ENCODE peak calls at places on chromosomes 5 and 9, in nine cellular contexts. One of them, this sample, is unnamed.

GRCh38 chr9:5688109-5688508 is 59.2 kb downstream of the RIC1 start:
- DNase-seq in GM03348: no peak
- DNase-seq in CD4-positive, alpha-beta memory T cell: no peak
- DNase-seq in AG09319: no peak
- DNase-seq in tibial artery: no peak
- DNase-seq in uterus: no peak
- DNase-seq in LoVo: no peak
- DNase-seq in Panc1: no peak
- DNase-seq in lung: no peak
- DNase-seq in this sample: no peak

GRCh38 chr5:31759925-31760324 is 121.0 kb downstream of the PDZD2 start:
- DNase-seq in lung: no peak
- DNase-seq in LoVo: no peak
- DNase-seq in tibial artery: no peak
- DNase-seq in AG09319: no peak
- DNase-seq in uterus: no peak
- DNase-seq in CD4-positive, alpha-beta memory T cell: no peak
- DNase-seq in Panc1: no peak
- DNase-seq in GM03348: no peak
- DNase-seq in this sample: no peak

GRCh38 chr5:75363726-75364495 is 26.9 kb downstream of the HMGCR start:
- DNase-seq in LoVo: no peak
- DNase-seq in tibial artery: no peak
- DNase-seq in GM03348: no peak
- DNase-seq in CD4-positive, alpha-beta memory T cell: no peak
- DNase-seq in lung: peak
- DNase-seq in AG09319: no peak
- DNase-seq in Panc1: no peak
- DNase-seq in uterus: no peak
- DNase-seq in this sample: peak

GRCh38 chr9:81841326-81841725 is 86.9 kb upstream of the SPATA31D4 start:
- DNase-seq in CD4-positive, alpha-beta memory T cell: no peak
- DNase-seq in AG09319: no peak
- DNase-seq in Panc1: no peak
- DNase-seq in lung: no peak
- DNase-seq in GM03348: no peak
- DNase-seq in tibial artery: no peak
- DNase-seq in LoVo: no peak
- DNase-seq in uterus: no peak
- DNase-seq in this sample: no peak

GRCh38 chr9:127058645-127059021 is 63.8 kb downstream of the ANGPTL2 start:
- DNase-seq in tibial artery: no peak
- DNase-seq in LoVo: no peak
- DNase-seq in CD4-positive, alpha-beta memory T cell: no peak
- DNase-seq in GM03348: no peak
- DNase-seq in AG09319: no peak
- DNase-seq in Panc1: no peak
- DNase-seq in lung: no peak
- DNase-seq in uterus: no peak
- DNase-seq in this sample: peak

GRCh38 chr9:121607434-121608248 is 43.8 kb upstream of the DAB2IP start:
- DNase-seq in Panc1: no peak
- DNase-seq in GM03348: peak
- DNase-seq in tibial artery: no peak
- DNase-seq in AG09319: no peak
- DNase-seq in CD4-positive, alpha-beta memory T cell: no peak
- DNase-seq in lung: no peak
- DNase-seq in uterus: peak
- DNase-seq in LoVo: no peak
- DNase-seq in this sample: no peak

GRCh38 chr9:128431207-128431606 is 10.6 kb downstream of the CERCAM start:
- DNase-seq in lung: no peak
- DNase-seq in tibial artery: no peak
- DNase-seq in CD4-positive, alpha-beta memory T cell: no peak
- DNase-seq in Panc1: no peak
- DNase-seq in GM03348: no peak
- DNase-seq in LoVo: no peak
- DNase-seq in AG09319: no peak
- DNase-seq in uterus: no peak
- DNase-seq in this sample: no peak

GRCh38 chr5:134533115-134533815 is 7.8 kb downstream of the JADE2 start:
- DNase-seq in lung: no peak
- DNase-seq in uterus: peak
- DNase-seq in tibial artery: peak
- DNase-seq in Panc1: no peak
- DNase-seq in GM03348: no peak
- DNase-seq in AG09319: no peak
- DNase-seq in LoVo: no peak
- DNase-seq in CD4-positive, alpha-beta memory T cell: no peak
- DNase-seq in this sample: peak

GRCh38 chr9:91038483-91039124 is 237.0 kb downstream of the SYK start:
- DNase-seq in tibial artery: no peak
- DNase-seq in CD4-positive, alpha-beta memory T cell: no peak
- DNase-seq in uterus: peak
- DNase-seq in Panc1: no peak
- DNase-seq in lung: peak
- DNase-seq in GM03348: no peak
- DNase-seq in AG09319: no peak
- DNase-seq in LoVo: no peak
- DNase-seq in this sample: no peak

GRCh38 chr5:67100301-67100700 is 96.3 kb downstream of the CD180 start:
- DNase-seq in GM03348: no peak
- DNase-seq in CD4-positive, alpha-beta memory T cell: no peak
- DNase-seq in AG09319: no peak
- DNase-seq in Panc1: no peak
- DNase-seq in lung: no peak
- DNase-seq in LoVo: no peak
- DNase-seq in tibial artery: no peak
- DNase-seq in uterus: no peak
- DNase-seq in this sample: no peak

GRCh38 chr5:448061-448765 is 5.2 kb downstream of the EXOC3 start:
- DNase-seq in uterus: no peak
- DNase-seq in Panc1: no peak
- DNase-seq in GM03348: no peak
- DNase-seq in LoVo: no peak
- DNase-seq in lung: no peak
- DNase-seq in AG09319: no peak
- DNase-seq in CD4-positive, alpha-beta memory T cell: no peak
- DNase-seq in tibial artery: peak
- DNase-seq in this sample: no peak

GRCh38 chr5:150904479-150905311 is at the start of gene ZNF300:
- DNase-seq in CD4-positive, alpha-beta memory T cell: peak
- DNase-seq in uterus: peak
- DNase-seq in LoVo: no peak
- DNase-seq in tibial artery: peak
- DNase-seq in lung: peak
- DNase-seq in AG09319: peak
- DNase-seq in Panc1: no peak
- DNase-seq in GM03348: peak
- DNase-seq in this sample: peak

GRCh38 chr5:150144211-150144801 is 11.3 kb downstream of the PDGFRB start:
- DNase-seq in Panc1: no peak
- DNase-seq in uterus: peak
- DNase-seq in AG09319: no peak
- DNase-seq in GM03348: peak
- DNase-seq in tibial artery: peak
- DNase-seq in CD4-positive, alpha-beta memory T cell: no peak
- DNase-seq in LoVo: no peak
- DNase-seq in lung: peak
- DNase-seq in this sample: peak

GRCh38 chr9:2809692-2810423 is 34.0 kb downstream of the PUM3 start:
- DNase-seq in CD4-positive, alpha-beta memory T cell: no peak
- DNase-seq in uterus: no peak
- DNase-seq in lung: no peak
- DNase-seq in AG09319: peak
- DNase-seq in tibial artery: no peak
- DNase-seq in LoVo: no peak
- DNase-seq in Panc1: no peak
- DNase-seq in GM03348: peak
- DNase-seq in this sample: peak

GRCh38 chr5:130836729-130837660 is 328.1 kb downstream of the HINT1 start:
- DNase-seq in LoVo: peak
- DNase-seq in uterus: no peak
- DNase-seq in lung: no peak
- DNase-seq in GM03348: peak
- DNase-seq in tibial artery: no peak
- DNase-seq in CD4-positive, alpha-beta memory T cell: peak
- DNase-seq in Panc1: peak
- DNase-seq in AG09319: no peak
- DNase-seq in this sample: no peak

GRCh38 chr5:59157001-59157527 is 574.2 kb downstream of the RAB3C start:
- DNase-seq in CD4-positive, alpha-beta memory T cell: no peak
- DNase-seq in lung: no peak
- DNase-seq in AG09319: no peak
- DNase-seq in uterus: no peak
- DNase-seq in GM03348: no peak
- DNase-seq in Panc1: no peak
- DNase-seq in LoVo: no peak
- DNase-seq in tibial artery: no peak
- DNase-seq in this sample: no peak

GRCh38 chr9:121650220-121651013 is 1.0 kb upstream of the DAB2IP start:
- DNase-seq in CD4-positive, alpha-beta memory T cell: no peak
- DNase-seq in AG09319: no peak
- DNase-seq in lung: peak
- DNase-seq in GM03348: no peak
- DNase-seq in Panc1: no peak
- DNase-seq in tibial artery: no peak
- DNase-seq in LoVo: peak
- DNase-seq in uterus: peak
- DNase-seq in this sample: no peak